ENCODE peak calls at places on chromosome 9, in ten cellular contexts. B is ovary; L is uterus; W is CD8-positive, alpha-beta T cell; F is A673; J is astrocyte; R is HL-60; Q is PC-9; K is psoas muscle; A is HepG2. X is an unnamed sample.
A peak's percentile ranks its signal among the peaks of the same experiment; 100 is the strongest.

GRCh38 chr9:116639251-116639741 is 47.8 kb upstream of the TRIM32 start:
- DNase-seq in A (no peak), K (no peak), J (peak; percentile 62), L (no peak), B (no peak), W (no peak), Q (no peak), F (no peak), R (no peak), X (no peak)

GRCh38 chr9:5893591-5894236 is 3.0 kb downstream of the MLANA start:
- DNase-seq in J (no peak), R (no peak), L (no peak), Q (no peak), K (no peak), W (no peak), F (no peak), A (peak; percentile 98), B (no peak), X (no peak)

GRCh38 chr9:118331622-118332045 is 627.4 kb downstream of the TLR4 start:
- DNase-seq in J (peak; percentile 92), F (no peak), K (peak; percentile 11), R (no peak), L (no peak), W (no peak), Q (peak; percentile 55), A (no peak), B (no peak), X (peak; percentile 57)

GRCh38 chr9:101999441-101999840 is 261.0 kb upstream of the GRIN3A start:
- DNase-seq in K (no peak), F (no peak), B (no peak), R (no peak), W (no peak), J (no peak), Q (no peak), A (no peak), L (no peak), X (no peak)

GRCh38 chr9:19127881-19128719 is 808 bp upstream of the PLIN2 start:
- DNase-seq in A (no peak), Q (no peak), W (peak; percentile 7), R (no peak), J (no peak), F (no peak), L (peak; percentile 44), B (peak; percentile 46), K (peak; percentile 31), X (peak; percentile 39)

GRCh38 chr9:92564982-92565381 is 29.2 kb upstream of the ECM2 start:
- DNase-seq in L (no peak), W (no peak), J (peak; percentile 82), B (no peak), Q (no peak), K (no peak), F (no peak), A (no peak), R (no peak), X (no peak)

GRCh38 chr9:6408320-6408719 is 4.7 kb upstream of the UHRF2 start:
- DNase-seq in Q (no peak), J (no peak), B (no peak), W (no peak), K (no peak), L (no peak), R (no peak), F (no peak), A (no peak), X (no peak)

GRCh38 chr9:29958469-29958868 is 2385.2 kb upstream of the C9orf72 start:
- DNase-seq in L (no peak), B (no peak), F (peak; percentile 52), Q (no peak), A (no peak), W (no peak), J (no peak), K (no peak), R (no peak), X (no peak)

GRCh38 chr9:129331366-129331765 is 153.3 kb upstream of the IER5L start:
- DNase-seq in F (no peak), W (no peak), R (no peak), A (no peak), Q (no peak), J (no peak), B (no peak), L (no peak), K (no peak), X (no peak)

GRCh38 chr9:98094851-98095250 is 24.2 kb downstream of the TRIM14 start:
- DNase-seq in L (no peak), R (no peak), K (no peak), F (no peak), W (no peak), A (no peak), Q (no peak), J (no peak), B (no peak), X (no peak)

GRCh38 chr9:3879731-3880493 is 354.1 kb upstream of the RFX3 start:
- DNase-seq in Q (no peak), K (no peak), L (no peak), F (no peak), J (no peak), B (no peak), A (no peak), R (no peak), W (no peak), X (no peak)

GRCh38 chr9:111362526-111362925 is 32.5 kb upstream of the OR2K2 start:
- DNase-seq in Q (no peak), B (no peak), W (no peak), L (no peak), F (no peak), K (no peak), J (no peak), A (no peak), R (no peak), X (no peak)

GRCh38 chr9:94068257-94068656 is 16.0 kb upstream of the PTPDC1 start:
- DNase-seq in Q (no peak), W (no peak), J (no peak), K (no peak), F (no peak), R (no peak), B (no peak), L (no peak), A (no peak), X (no peak)

GRCh38 chr9:117725426-117725887 is 21.3 kb downstream of the TLR4 start:
- DNase-seq in F (no peak), J (no peak), A (no peak), Q (no peak), L (no peak), W (no peak), R (peak; percentile 95), B (no peak), K (no peak), X (no peak)

GRCh38 chr9:136370687-136371530 is 2.6 kb downstream of the CARD9 start:
- DNase-seq in F (no peak), K (no peak), A (no peak), B (no peak), J (peak; percentile 64), L (no peak), R (no peak), W (no peak), Q (no peak), X (peak; percentile 62)

GRCh38 chr9:133786371-133786753 is 48.2 kb upstream of the SARDH start:
- DNase-seq in J (no peak), B (no peak), L (no peak), F (no peak), A (no peak), K (no peak), Q (no peak), W (no peak), R (peak; percentile 18), X (no peak)

GRCh38 chr9:101530076-101530711 is 3.5 kb upstream of the RNF20 start:
- DNase-seq in L (peak; percentile 57), J (peak; percentile 44), F (peak; percentile 80), W (peak; percentile 36), R (peak; percentile 68), B (peak; percentile 76), Q (peak; percentile 61), K (peak; percentile 39), A (peak; percentile 67), X (peak; percentile 80)

GRCh38 chr9:3436629-3437028 is 89.2 kb downstream of the RFX3 start:
- DNase-seq in Q (no peak), F (peak; percentile 20), K (no peak), J (peak; percentile 30), W (no peak), L (no peak), A (no peak), R (no peak), B (no peak), X (no peak)

GRCh38 chr9:121242955-121243346 is 25.0 kb upstream of the GSN start:
- DNase-seq in J (no peak), Q (no peak), W (no peak), K (no peak), A (no peak), F (no peak), B (no peak), R (no peak), L (no peak), X (no peak)
- H3K27ac ChIP-seq in J (no peak overlapping the region), Q (no peak overlapping the region), W (no peak overlapping the region), K (no peak overlapping the region), A (no peak overlapping the region), F (no peak overlapping the region), B (no peak overlapping the region), R (no peak overlapping the region), L (peak overlapping the region; percentile 55), X (peak overlapping the region; percentile 49)

GRCh38 chr9:32247173-32247572 is 137.3 kb upstream of the ACO1 start:
- DNase-seq in J (no peak), W (no peak), Q (no peak), A (no peak), R (no peak), B (no peak), K (no peak), L (no peak), F (no peak), X (peak; percentile 18)
- TF ChIP-seq CTCF in J (no peak), W (no peak), Q (no peak), A (no peak), R (no peak), B (no peak), K (no peak), L (no peak), F (no peak), X (no peak)

GRCh38 chr9:36855443-36856315 is 178.4 kb downstream of the PAX5 start:
- DNase-seq in L (no peak), R (peak; percentile 10), K (no peak), F (no peak), A (peak; percentile 41), J (no peak), B (no peak), W (no peak), Q (peak; percentile 55), X (no peak)
- H3K27me3 ChIP-seq in L (no peaks in the 10 kb centered on the region), R (no peaks in the 10 kb centered on the region), K (peaks cover 9% of the 10 kb centered on the region), F (no peaks in the 10 kb centered on the region), A (peaks cover 27% of the 10 kb centered on the region), J (peaks cover 44% of the 10 kb centered on the region), B (no peaks in the 10 kb centered on the region), W (no peaks in the 10 kb centered on the region), Q (peaks cover 42% of the 10 kb centered on the region), X (no peaks in the 10 kb centered on the region)

DNA sequence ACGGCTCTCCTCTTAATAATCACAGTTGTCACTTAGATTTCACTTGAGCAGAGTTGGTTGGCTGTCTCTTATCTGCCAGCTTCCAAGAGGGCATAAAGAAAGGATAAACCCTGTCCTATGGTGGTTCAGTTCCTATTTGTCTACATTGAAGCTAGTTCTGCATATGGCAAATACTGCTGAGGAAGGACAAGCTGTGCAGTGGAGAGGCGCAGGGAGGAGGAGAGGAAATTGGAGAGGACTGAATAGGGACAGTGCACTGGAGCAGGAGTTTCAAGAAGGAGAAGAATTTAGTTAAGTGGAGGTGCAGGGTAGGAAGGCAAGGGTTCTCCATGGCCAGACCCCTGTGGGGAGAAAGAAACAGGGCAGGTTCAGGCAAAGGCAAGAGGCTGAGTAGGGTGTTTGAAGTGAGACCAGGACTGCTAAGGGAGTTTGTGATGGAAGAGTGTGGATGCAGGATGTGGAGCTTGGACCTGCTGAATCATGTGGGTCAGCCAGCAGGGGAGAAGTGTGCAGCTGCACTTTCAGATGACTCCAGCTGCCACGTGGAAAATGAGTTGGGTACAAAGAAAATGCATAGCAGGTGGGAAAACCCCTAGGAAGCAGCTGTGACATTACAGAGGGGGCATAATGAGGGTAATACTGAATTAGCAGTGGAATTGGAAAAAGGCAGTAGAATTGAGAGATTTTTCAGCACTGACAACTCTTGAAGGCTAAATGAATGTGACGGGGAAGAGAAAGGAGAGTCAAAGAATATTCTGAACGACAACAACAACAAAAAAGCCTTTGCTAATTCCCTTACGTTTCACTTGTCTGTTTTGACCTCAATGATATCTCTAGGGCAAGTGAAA is 66.8 kb downstream of the MAMDC2 start:
- DNase-seq in A (no peak), L (no peak), F (no peak), K (no peak), Q (no peak), W (no peak), R (no peak), J (peak; percentile 50), B (no peak), X (no peak)
- H3K27ac ChIP-seq in A (no peak overlapping the region), L (peak overlapping the region; percentile 72), F (no peak overlapping the region), K (no peak overlapping the region), Q (no peak overlapping the region), W (no peak overlapping the region), R (no peak overlapping the region), J (peak overlapping the region; percentile 45), B (peak overlapping the region; percentile 32), X (no peak overlapping the region)